ENCODE peak calls at places on chromosomes 7 and 10, in eight cellular contexts. One of them, this sample, is unnamed.

GRCh38 chr10:104368406-104368805 is 14.8 kb downstream of the CFAP58 start:
- DNase-seq in Karpas-422: no peak
- DNase-seq in cardiac septum: no peak
- DNase-seq in 8988T: no peak
- DNase-seq in lower leg skin: no peak
- DNase-seq in stimulated activated naive CD8-positive, alpha-beta T cell treated with anti-CD3 and anti-CD28 coated beads, Interleukin-15, amount 100 ng/mL, for 72 hours: no peak
- DNase-seq in activated T-cell treated with anti-CD3 and anti-CD28 coated beads, Interleukin-2, amount 50 U/mL, for 72 hours: no peak
- DNase-seq in fibroblast of villous mesenchyme: no peak
- DNase-seq in this sample: no peak

GRCh38 chr10:96417432-96417831 is 58.6 kb upstream of the OPALIN start:
- DNase-seq in activated T-cell treated with anti-CD3 and anti-CD28 coated beads, Interleukin-2, amount 50 U/mL, for 72 hours: no peak
- DNase-seq in lower leg skin: no peak
- DNase-seq in Karpas-422: no peak
- DNase-seq in 8988T: no peak
- DNase-seq in stimulated activated naive CD8-positive, alpha-beta T cell treated with anti-CD3 and anti-CD28 coated beads, Interleukin-15, amount 100 ng/mL, for 72 hours: no peak
- DNase-seq in cardiac septum: no peak
- DNase-seq in fibroblast of villous mesenchyme: no peak
- DNase-seq in this sample: no peak

GRCh38 chr10:88791924-88792323 is 10.6 kb upstream of the LIPM start:
- DNase-seq in cardiac septum: no peak
- DNase-seq in 8988T: no peak
- DNase-seq in fibroblast of villous mesenchyme: peak; percentile 15
- DNase-seq in Karpas-422: peak; percentile 50
- DNase-seq in activated T-cell treated with anti-CD3 and anti-CD28 coated beads, Interleukin-2, amount 50 U/mL, for 72 hours: no peak
- DNase-seq in stimulated activated naive CD8-positive, alpha-beta T cell treated with anti-CD3 and anti-CD28 coated beads, Interleukin-15, amount 100 ng/mL, for 72 hours: peak; percentile 26
- DNase-seq in lower leg skin: no peak
- DNase-seq in this sample: peak; percentile 11

GRCh38 chr10:60649485-60650271 is 128.6 kb upstream of the CDK1 start:
- DNase-seq in cardiac septum: no peak
- DNase-seq in stimulated activated naive CD8-positive, alpha-beta T cell treated with anti-CD3 and anti-CD28 coated beads, Interleukin-15, amount 100 ng/mL, for 72 hours: no peak
- DNase-seq in Karpas-422: peak; percentile 62
- DNase-seq in 8988T: no peak
- DNase-seq in activated T-cell treated with anti-CD3 and anti-CD28 coated beads, Interleukin-2, amount 50 U/mL, for 72 hours: no peak
- DNase-seq in fibroblast of villous mesenchyme: no peak
- DNase-seq in lower leg skin: peak; percentile 27
- DNase-seq in this sample: peak; percentile 6

GRCh38 chr10:98338896-98339295 is 70.9 kb upstream of the LOXL4 start:
- DNase-seq in fibroblast of villous mesenchyme: no peak
- DNase-seq in stimulated activated naive CD8-positive, alpha-beta T cell treated with anti-CD3 and anti-CD28 coated beads, Interleukin-15, amount 100 ng/mL, for 72 hours: no peak
- DNase-seq in Karpas-422: no peak
- DNase-seq in cardiac septum: peak; percentile 38
- DNase-seq in 8988T: no peak
- DNase-seq in activated T-cell treated with anti-CD3 and anti-CD28 coated beads, Interleukin-2, amount 50 U/mL, for 72 hours: no peak
- DNase-seq in lower leg skin: no peak
- DNase-seq in this sample: no peak

GRCh38 chr10:4260483-4260882 is 475.5 kb upstream of the KLF6 start:
- DNase-seq in cardiac septum: no peak
- DNase-seq in 8988T: no peak
- DNase-seq in activated T-cell treated with anti-CD3 and anti-CD28 coated beads, Interleukin-2, amount 50 U/mL, for 72 hours: no peak
- DNase-seq in lower leg skin: no peak
- DNase-seq in stimulated activated naive CD8-positive, alpha-beta T cell treated with anti-CD3 and anti-CD28 coated beads, Interleukin-15, amount 100 ng/mL, for 72 hours: no peak
- DNase-seq in fibroblast of villous mesenchyme: peak; percentile 91
- DNase-seq in Karpas-422: no peak
- DNase-seq in this sample: no peak

GRCh38 chr7:55476071-55476803 is 96.1 kb downstream of the VOPP1 start:
- DNase-seq in Karpas-422: no peak
- DNase-seq in fibroblast of villous mesenchyme: peak; percentile 53
- DNase-seq in 8988T: no peak
- DNase-seq in lower leg skin: no peak
- DNase-seq in cardiac septum: no peak
- DNase-seq in activated T-cell treated with anti-CD3 and anti-CD28 coated beads, Interleukin-2, amount 50 U/mL, for 72 hours: no peak
- DNase-seq in stimulated activated naive CD8-positive, alpha-beta T cell treated with anti-CD3 and anti-CD28 coated beads, Interleukin-15, amount 100 ng/mL, for 72 hours: no peak
- DNase-seq in this sample: peak; percentile 83

GRCh38 chr7:155576416-155576815 is 30.1 kb upstream of the CNPY1 start:
- DNase-seq in fibroblast of villous mesenchyme: no peak
- DNase-seq in cardiac septum: peak; percentile 62
- DNase-seq in Karpas-422: no peak
- DNase-seq in 8988T: no peak
- DNase-seq in stimulated activated naive CD8-positive, alpha-beta T cell treated with anti-CD3 and anti-CD28 coated beads, Interleukin-15, amount 100 ng/mL, for 72 hours: no peak
- DNase-seq in activated T-cell treated with anti-CD3 and anti-CD28 coated beads, Interleukin-2, amount 50 U/mL, for 72 hours: no peak
- DNase-seq in lower leg skin: no peak
- DNase-seq in this sample: no peak

GRCh38 chr10:31977440-31978157 is 49.0 kb upstream of the ARHGAP12 start:
- DNase-seq in lower leg skin: no peak
- DNase-seq in 8988T: no peak
- DNase-seq in Karpas-422: no peak
- DNase-seq in fibroblast of villous mesenchyme: peak; percentile 30
- DNase-seq in stimulated activated naive CD8-positive, alpha-beta T cell treated with anti-CD3 and anti-CD28 coated beads, Interleukin-15, amount 100 ng/mL, for 72 hours: no peak
- DNase-seq in cardiac septum: no peak
- DNase-seq in activated T-cell treated with anti-CD3 and anti-CD28 coated beads, Interleukin-2, amount 50 U/mL, for 72 hours: no peak
- DNase-seq in this sample: peak; percentile 62

GRCh38 chr7:105353752-105354328 is 34.9 kb downstream of the SRPK2 start:
- DNase-seq in 8988T: no peak
- DNase-seq in Karpas-422: peak; percentile 43
- DNase-seq in stimulated activated naive CD8-positive, alpha-beta T cell treated with anti-CD3 and anti-CD28 coated beads, Interleukin-15, amount 100 ng/mL, for 72 hours: no peak
- DNase-seq in cardiac septum: peak; percentile 88
- DNase-seq in fibroblast of villous mesenchyme: peak; percentile 63
- DNase-seq in activated T-cell treated with anti-CD3 and anti-CD28 coated beads, Interleukin-2, amount 50 U/mL, for 72 hours: no peak
- DNase-seq in lower leg skin: peak; percentile 51
- DNase-seq in this sample: no peak

GRCh38 chr7:18356195-18356645 is 139.3 kb upstream of the HDAC9 start:
- DNase-seq in fibroblast of villous mesenchyme: peak; percentile 54
- DNase-seq in stimulated activated naive CD8-positive, alpha-beta T cell treated with anti-CD3 and anti-CD28 coated beads, Interleukin-15, amount 100 ng/mL, for 72 hours: no peak
- DNase-seq in activated T-cell treated with anti-CD3 and anti-CD28 coated beads, Interleukin-2, amount 50 U/mL, for 72 hours: no peak
- DNase-seq in cardiac septum: no peak
- DNase-seq in Karpas-422: peak; percentile 78
- DNase-seq in lower leg skin: no peak
- DNase-seq in 8988T: no peak
- DNase-seq in this sample: no peak